ENCODE peak calls at places on chromosome 5, in ten cellular contexts. R is body of pancreas; G is CD8-positive, alpha-beta T cell; F is Panc1; H is CD8-positive, alpha-beta memory T cell; S is psoas muscle; E is lower lobe of right lung; W is Caco-2; P is upper lobe of right lung; X is cardiac muscle cell. C is an unnamed sample.
A peak's percentile ranks its signal among the peaks of the same experiment; 100 is the strongest.

GRCh38 chr5:132787076-132787475 is 10.0 kb upstream of the SEPTIN8 start:
- DNase-seq in R (no peak), G (no peak), F (no peak), H (no peak), S (no peak), E (no peak), W (no peak), P (no peak), X (no peak), C (no peak)

GRCh38 chr5:149456597-149457392 is 77.7 kb upstream of the IL17B start:
- DNase-seq in R (no peak), G (no peak), F (no peak), H (no peak), S (no peak), E (no peak), W (no peak), P (no peak), X (peak; percentile 71), C (no peak)

GRCh38 chr5:33997331-33997983 is 10.4 kb downstream of the AMACR start:
- DNase-seq in R (peak; percentile 82), G (no peak), F (peak; percentile 48), H (no peak), S (peak; percentile 82), E (peak; percentile 57), W (no peak), P (peak; percentile 70), X (peak; percentile 67), C (peak; percentile 20)

GRCh38 chr5:134945041-134945440 is 22.7 kb upstream of the CATSPER3 start:
- DNase-seq in R (no peak), G (no peak), F (no peak), H (no peak), S (no peak), E (no peak), W (no peak), P (no peak), X (no peak), C (no peak)

GRCh38 chr5:10073705-10074104 is 176.0 kb downstream of the ATPSCKMT start:
- DNase-seq in R (no peak), G (no peak), F (no peak), H (no peak), S (no peak), E (no peak), W (no peak), P (no peak), X (no peak), C (no peak)

GRCh38 chr5:89396262-89396975 is 513.4 kb upstream of the MEF2C start:
- DNase-seq in R (no peak), G (no peak), F (no peak), H (no peak), S (no peak), E (no peak), W (no peak), P (no peak), X (no peak), C (no peak)

GRCh38 chr5:96699186-96699820 is 37.1 kb downstream of the CAST start:
- DNase-seq in R (no peak), G (no peak), F (no peak), H (no peak), S (no peak), E (no peak), W (no peak), P (no peak), X (peak; percentile 32), C (no peak)

GRCh38 chr5:58703925-58704324 is 121.0 kb downstream of the RAB3C start:
- DNase-seq in R (no peak), G (no peak), F (no peak), H (no peak), S (no peak), E (no peak), W (no peak), P (no peak), X (no peak), C (no peak)

GRCh38 chr5:59069438-59070079 is 486.7 kb downstream of the RAB3C start:
- DNase-seq in R (peak; percentile 39), G (no peak), F (no peak), H (no peak), S (no peak), E (no peak), W (no peak), P (no peak), X (no peak), C (no peak)

GRCh38 chr5:1437876-1438559 is 7.2 kb downstream of the SLC6A3 start:
- DNase-seq in R (no peak), G (no peak), F (no peak), H (no peak), S (no peak), E (no peak), W (no peak), P (no peak), X (no peak), C (no peak)

GRCh38 chr5:120164037-120164436 is 300.1 kb upstream of the PRR16 start:
- DNase-seq in R (no peak), G (no peak), F (no peak), H (no peak), S (no peak), E (no peak), W (no peak), P (no peak), X (no peak), C (no peak)

GRCh38 chr5:27315541-27316282 is 277.3 kb upstream of the CDH9 start:
- DNase-seq in R (no peak), G (no peak), F (no peak), H (no peak), S (no peak), E (no peak), W (no peak), P (no peak), X (no peak), C (no peak)

GRCh38 chr5:154214236-154215106 is 23.9 kb downstream of the GALNT10 start:
- DNase-seq in R (no peak), G (no peak), F (no peak), H (no peak), S (no peak), E (no peak), W (no peak), P (no peak), X (no peak), C (peak; percentile 22)

GRCh38 chr5:64147849-64148441 is 17.7 kb upstream of the RNF180 start:
- DNase-seq in R (peak; percentile 67), G (no peak), F (peak; percentile 24), H (no peak), S (peak; percentile 70), E (peak; percentile 50), W (peak; percentile 46), P (peak; percentile 72), X (peak; percentile 62), C (no peak)

GRCh38 chr5:151110992-151111391 is 30.2 kb upstream of the TNIP1 start:
- DNase-seq in R (no peak), G (no peak), F (no peak), H (no peak), S (no peak), E (no peak), W (no peak), P (no peak), X (no peak), C (no peak)
- H3K9me3 ChIP-seq in R (no peaks in the 10 kb centered on the region), G (no peaks in the 10 kb centered on the region), F (no peaks in the 10 kb centered on the region), H (no peaks in the 10 kb centered on the region), S (no peaks in the 10 kb centered on the region), E (no peaks in the 10 kb centered on the region), W (no peaks in the 10 kb centered on the region), P (no peaks in the 10 kb centered on the region), X (no peaks in the 10 kb centered on the region), C (no peaks in the 10 kb centered on the region)

GRCh38 chr5:6745706-6746217 is 32.5 kb downstream of the TENT4A start:
- DNase-seq in R (no peak), G (no peak), F (peak; percentile 45), H (no peak), S (no peak), E (no peak), W (no peak), P (no peak), X (peak; percentile 56), C (peak; percentile 59)

GRCh38 chr5:6744841-6745705 is 31.8 kb downstream of the TENT4A start:
- DNase-seq in R (no peak), G (no peak), F (no peak), H (no peak), S (no peak), E (no peak), W (no peak), P (peak; percentile 36), X (no peak), C (no peak)

GRCh38 chr5:6748142-6748541 is 34.9 kb downstream of the TENT4A start:
- DNase-seq in R (no peak), G (no peak), F (no peak), H (no peak), S (peak; percentile 19), E (no peak), W (no peak), P (peak; percentile 42), X (no peak), C (no peak)

GRCh38 chr5:6747103-6747502 is 33.9 kb downstream of the TENT4A start:
- DNase-seq in R (no peak), G (no peak), F (no peak), H (no peak), S (no peak), E (no peak), W (no peak), P (peak; percentile 38), X (no peak), C (no peak)

GRCh38 chr5:6746244-6746643 is 33.0 kb downstream of the TENT4A start:
- DNase-seq in R (no peak), G (no peak), F (no peak), H (no peak), S (no peak), E (no peak), W (no peak), P (no peak), X (no peak), C (no peak)
- H3K36me3 ChIP-seq in R (peaks cover 18% of the 10 kb centered on the region), G (peaks cover 38% of the 10 kb centered on the region), F (peaks cover 22% of the 10 kb centered on the region), H (peaks cover 34% of the 10 kb centered on the region), S (no peaks in the 10 kb centered on the region), E (peaks cover 90% of the 10 kb centered on the region), W (peaks cover 2% of the 10 kb centered on the region), P (peaks cover 86% of the 10 kb centered on the region), X (peaks cover 22% of the 10 kb centered on the region), C (peaks cover 4% of the 10 kb centered on the region)

GRCh38 chr5:141522301-141522700 is 33.4 kb downstream of the PCDHGC5 start:
- DNase-seq in R (no peak), G (no peak), F (no peak), H (no peak), S (no peak), E (no peak), W (no peak), P (no peak), X (no peak), C (no peak)
- H3K4me1 ChIP-seq in R (peaks cover 28% of the 10 kb centered on the region), G (no peaks in the 10 kb centered on the region), F (peaks cover 37% of the 10 kb centered on the region), H (no peaks in the 10 kb centered on the region), S (peaks cover 69% of the 10 kb centered on the region), E (peaks cover 74% of the 10 kb centered on the region), W (peaks cover 29% of the 10 kb centered on the region), P (peaks cover 72% of the 10 kb centered on the region), X (no peaks in the 10 kb centered on the region), C (no peaks in the 10 kb centered on the region)

DNA sequence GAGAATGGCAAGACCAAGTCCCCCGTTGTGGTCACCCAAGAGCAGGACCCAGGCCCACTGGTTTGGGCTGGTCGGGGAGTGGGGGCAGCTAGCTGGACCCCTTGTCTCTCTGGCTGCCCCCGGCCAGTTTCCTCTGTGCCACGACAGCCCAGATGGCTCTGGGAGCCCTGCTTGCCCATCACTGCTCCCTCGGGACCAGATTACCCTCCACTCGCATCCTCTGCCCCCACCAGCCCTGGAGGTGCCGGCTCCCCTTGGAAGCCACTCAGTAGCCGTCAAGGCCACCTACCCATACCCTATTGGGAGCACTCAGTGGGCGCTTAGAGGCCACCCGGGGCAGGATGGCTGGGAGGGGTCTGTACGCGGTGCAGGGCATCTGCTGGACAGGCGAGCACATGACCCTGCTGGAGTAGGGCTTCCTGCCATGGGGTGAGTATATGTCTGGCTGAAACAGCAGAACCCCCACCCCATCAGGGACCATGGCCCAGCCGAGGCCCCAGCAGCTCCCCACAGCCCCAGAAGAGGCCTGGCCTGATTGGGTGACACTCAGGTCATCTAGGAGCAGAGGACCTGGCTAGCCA is 70.0 kb downstream of the ZNF354C start:
- DNase-seq in R (no peak), G (no peak), F (no peak), H (no peak), S (no peak), E (peak; percentile 35), W (peak; percentile 22), P (peak; percentile 51), X (no peak), C (no peak)
- H3K9me3 ChIP-seq in R (no peaks in the 10 kb centered on the region), G (no peaks in the 10 kb centered on the region), F (no peaks in the 10 kb centered on the region), H (no peaks in the 10 kb centered on the region), S (no peaks in the 10 kb centered on the region), E (no peaks in the 10 kb centered on the region), W (peaks cover 12% of the 10 kb centered on the region), P (no peaks in the 10 kb centered on the region), X (no peaks in the 10 kb centered on the region), C (no peaks in the 10 kb centered on the region)

C was measured in naive thymus-derived CD4-positive, alpha-beta T cell.